ENCODE peak calls at places on chromosomes 12 and 14, in nine cellular contexts. A is stomach; Z is CD8-positive, alpha-beta T cell; Q is suprapubic skin; J is mammary epithelial cell; Y is heart right ventricle; I is H9; B is lung; T is psoas muscle. X is an unnamed sample.

GRCh38 chr12:12008232-12008850 is 62.4 kb upstream of the BCL2L14 start:
- DNase-seq in A (no peak), Z (no peak), Q (no peak), J (peak; percentile 25), Y (no peak), I (peak; percentile 63), B (no peak), T (no peak), X (no peak)

GRCh38 chr12:111446044-111446581 is 40.4 kb downstream of the SH2B3 start:
- DNase-seq in A (peak; percentile 34), Z (no peak), Q (peak; percentile 74), J (no peak), Y (no peak), I (peak; percentile 70), B (no peak), T (no peak), X (no peak)

GRCh38 chr12:104643921-104644669 is 187.3 kb downstream of the CHST11 start:
- DNase-seq in A (peak; percentile 68), Z (no peak), Q (no peak), J (no peak), Y (no peak), I (no peak), B (no peak), T (no peak), X (no peak)

GRCh38 chr14:50399251-50400032 is 2.8 kb upstream of the CDKL1 start:
- DNase-seq in A (peak; percentile 49), Z (no peak), Q (no peak), J (peak; percentile 16), Y (no peak), I (no peak), B (no peak), T (no peak), X (peak; percentile 16)

GRCh38 chr14:68365228-68365627 is 427.6 kb downstream of the ZFP36L1 start:
- DNase-seq in A (no peak), Z (no peak), Q (no peak), J (peak; percentile 65), Y (no peak), I (no peak), B (no peak), T (no peak), X (no peak)

GRCh38 chr14:74014299-74014698 is 4.8 kb downstream of the ENTPD5 start:
- DNase-seq in A (no peak), Z (no peak), Q (no peak), J (no peak), Y (no peak), I (no peak), B (no peak), T (no peak), X (no peak)

GRCh38 chr12:120639771-120640721 is at the start of gene CABP1:
- DNase-seq in A (peak; percentile 58), Z (peak; percentile 59), Q (no peak), J (no peak), Y (no peak), I (peak; percentile 88), B (no peak), T (peak; percentile 60), X (no peak)

GRCh38 chr14:101962503-101962874 is 1.9 kb upstream of the DYNC1H1 start:
- DNase-seq in A (peak; percentile 74), Z (no peak), Q (no peak), J (peak; percentile 69), Y (peak; percentile 73), I (no peak), B (peak; percentile 54), T (peak; percentile 77), X (no peak)

GRCh38 chr14:94447986-94448808 is 4.4 kb downstream of the SERPINA11 start:
- DNase-seq in A (no peak), Z (no peak), Q (no peak), J (peak; percentile 41), Y (no peak), I (no peak), B (no peak), T (no peak), X (no peak)

GRCh38 chr12:91685917-91686316 is 459.7 kb downstream of the BTG1 start:
- DNase-seq in A (no peak), Z (no peak), Q (no peak), J (peak; percentile 90), Y (no peak), I (no peak), B (no peak), T (no peak), X (no peak)

GRCh38 chr12:85804663-85805062 is 31.5 kb downstream of the RASSF9 start:
- DNase-seq in A (no peak), Z (no peak), Q (no peak), J (peak; percentile 14), Y (no peak), I (no peak), B (no peak), T (no peak), X (no peak)

GRCh38 chr12:66199141-66199540 is 10.1 kb downstream of the IRAK3 start:
- DNase-seq in A (no peak), Z (no peak), Q (no peak), J (no peak), Y (no peak), I (no peak), B (no peak), T (no peak), X (no peak)

GRCh38 chr12:47026291-47026690 is 53.1 kb upstream of the PCED1B start:
- DNase-seq in A (no peak), Z (no peak), Q (no peak), J (no peak), Y (no peak), I (no peak), B (no peak), T (no peak), X (no peak)

GRCh38 chr12:94690199-94690695 is 39.9 kb upstream of the TMCC3 start:
- DNase-seq in A (no peak), Z (no peak), Q (no peak), J (no peak), Y (no peak), I (no peak), B (no peak), T (no peak), X (no peak)

GRCh38 chr12:72471806-72472205 is 199.6 kb downstream of the TRHDE start:
- DNase-seq in A (no peak), Z (no peak), Q (no peak), J (no peak), Y (no peak), I (no peak), B (no peak), T (no peak), X (no peak)
- H3K27ac ChIP-seq in A (no peak overlapping the region), Z (no peak overlapping the region), Q (no peak overlapping the region), J (no peak overlapping the region), Y (no peak overlapping the region), I (no peak overlapping the region), B (no peak overlapping the region), T (no peak overlapping the region), X (no peak overlapping the region)

GRCh38 chr12:122020795-122021192 is 890 bp upstream of the BCL7A start:
- DNase-seq in A (no peak), Z (no peak), Q (no peak), J (no peak), Y (no peak), I (peak; percentile 47), B (no peak), T (no peak), X (no peak)

GRCh38 chr12:122018457-122018856 is 3.2 kb upstream of the BCL7A start:
- DNase-seq in A (no peak), Z (no peak), Q (no peak), J (no peak), Y (no peak), I (no peak), B (no peak), T (no peak), X (no peak)

GRCh38 chr12:122021193-122021821 is 377 bp upstream of the BCL7A start:
- DNase-seq in A (no peak), Z (no peak), Q (no peak), J (no peak), Y (no peak), I (peak; percentile 66), B (no peak), T (peak; percentile 65), X (no peak)

GRCh38 chr12:122021822-122022392 is at the start of gene BCL7A:
- DNase-seq in A (peak; percentile 70), Z (peak; percentile 43), Q (no peak), J (peak; percentile 81), Y (peak; percentile 64), I (peak; percentile 73), B (peak; percentile 58), T (peak; percentile 85), X (no peak)

GRCh38 chr12:122018937-122019336 is 2.7 kb upstream of the BCL7A start:
- DNase-seq in A (no peak), Z (no peak), Q (no peak), J (no peak), Y (no peak), I (no peak), B (no peak), T (no peak), X (no peak)
- H3K4me1 ChIP-seq in A (peaks cover 24% of the 10 kb centered on the region), Z (peaks cover 17% of the 10 kb centered on the region), Q (peaks cover 21% of the 10 kb centered on the region), J (peaks cover 14% of the 10 kb centered on the region), Y (peaks cover 2% of the 10 kb centered on the region), I (no peaks in the 10 kb centered on the region), B (peaks cover 8% of the 10 kb centered on the region), T (peaks cover 11% of the 10 kb centered on the region), X (peaks cover 8% of the 10 kb centered on the region)

GRCh38 chr12:26378721-26379120 is 183.3 kb downstream of the SSPN start:
- DNase-seq in A (no peak), Z (no peak), Q (no peak), J (no peak), Y (peak; percentile 43), I (no peak), B (no peak), T (no peak), X (no peak)
- TF ChIP-seq CTCF in A (no peak), Z (no peak), Q (no peak), J (no peak), Y (no peak), I (no peak), B (no peak), T (no peak), X (no peak)

GRCh38 chr12:18340186-18340585 is 78.9 kb downstream of the PIK3C2G start:
- DNase-seq in A (no peak), Z (no peak), Q (no peak), J (no peak), Y (no peak), I (no peak), B (no peak), T (no peak), X (no peak)

GRCh38 chr12:18345021-18345735 is 83.9 kb downstream of the PIK3C2G start:
- DNase-seq in A (no peak), Z (no peak), Q (no peak), J (no peak), Y (no peak), I (no peak), B (no peak), T (no peak), X (no peak)

GRCh38 chr12:18339633-18340032 is 78.3 kb downstream of the PIK3C2G start:
- DNase-seq in A (no peak), Z (no peak), Q (no peak), J (no peak), Y (no peak), I (no peak), B (no peak), T (no peak), X (no peak)

GRCh38 chr12:18340796-18341195 is 79.5 kb downstream of the PIK3C2G start:
- DNase-seq in A (no peak), Z (no peak), Q (no peak), J (no peak), Y (no peak), I (no peak), B (no peak), T (no peak), X (no peak)

DNA sequence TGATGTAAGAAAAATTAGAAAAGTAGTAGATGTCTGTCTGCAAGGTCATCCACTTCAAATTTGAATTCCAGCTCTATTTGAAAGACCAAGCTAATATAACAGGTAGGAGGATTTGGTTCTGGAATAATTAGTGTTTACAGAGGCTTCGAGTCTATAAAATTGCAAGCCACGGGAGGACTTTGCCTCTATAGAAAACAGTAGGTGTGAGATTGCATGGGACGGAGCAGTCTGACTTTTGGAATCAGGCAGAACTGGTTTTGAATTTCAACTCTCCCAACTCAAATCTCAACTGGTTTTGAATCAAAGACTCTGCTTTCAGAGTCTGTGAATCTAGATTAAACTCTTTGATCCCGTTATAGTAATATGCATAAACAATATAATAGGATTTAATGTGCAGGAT is 82.4 kb downstream of the PIK3C2G start:
- DNase-seq in A (no peak), Z (no peak), Q (no peak), J (no peak), Y (no peak), I (no peak), B (no peak), T (no peak), X (no peak)
- H3K27ac ChIP-seq in A (no peak overlapping the region), Z (no peak overlapping the region), Q (no peak overlapping the region), J (no peak overlapping the region), Y (no peak overlapping the region), I (no peak overlapping the region), B (no peak overlapping the region), T (no peak overlapping the region), X (no peak overlapping the region)